ENCODE peak calls at places on chromosomes 12 and 14, in five cellular contexts. One of them, this sample, is unnamed.

GRCh38 chr12:68177562-68177961 is 18.0 kb upstream of the IFNG start:
- DNase-seq in H9: no peak
- DNase-seq in trophoblast cell: no peak
- DNase-seq in neuronal stem cell: no peak
- DNase-seq in mesenchymal stem cell: no peak
- DNase-seq in this sample: no peak

GRCh38 chr14:72948481-72949138 is 22.3 kb downstream of the DCAF4 start:
- DNase-seq in H9: peak
- DNase-seq in trophoblast cell: peak
- DNase-seq in neuronal stem cell: peak
- DNase-seq in mesenchymal stem cell: peak
- DNase-seq in this sample: peak

GRCh38 chr14:100725587-100726387 is 905 bp upstream of the DLK1 start:
- DNase-seq in H9: no peak
- DNase-seq in trophoblast cell: no peak
- DNase-seq in neuronal stem cell: no peak
- DNase-seq in mesenchymal stem cell: no peak
- DNase-seq in this sample: no peak

GRCh38 chr14:43540948-43541347 is 966.1 kb downstream of the FSCB start:
- DNase-seq in H9: peak
- DNase-seq in trophoblast cell: no peak
- DNase-seq in neuronal stem cell: no peak
- DNase-seq in mesenchymal stem cell: peak
- DNase-seq in this sample: peak

GRCh38 chr14:89429206-89430091 is 12.4 kb upstream of the FOXN3 start:
- DNase-seq in H9: no peak
- DNase-seq in trophoblast cell: no peak
- DNase-seq in neuronal stem cell: no peak
- DNase-seq in mesenchymal stem cell: peak
- DNase-seq in this sample: no peak

GRCh38 chr12:66217342-66217929 is 28.4 kb downstream of the IRAK3 start:
- DNase-seq in H9: no peak
- DNase-seq in trophoblast cell: no peak
- DNase-seq in neuronal stem cell: no peak
- DNase-seq in mesenchymal stem cell: no peak
- DNase-seq in this sample: no peak

GRCh38 chr14:99604766-99605298 is 825 bp upstream of the CCDC85C start:
- DNase-seq in H9: no peak
- DNase-seq in trophoblast cell: peak
- DNase-seq in neuronal stem cell: no peak
- DNase-seq in mesenchymal stem cell: peak
- DNase-seq in this sample: peak

GRCh38 chr12:12562016-12562483 is 613 bp downstream of the DUSP16 start:
- DNase-seq in H9: peak
- DNase-seq in trophoblast cell: no peak
- DNase-seq in neuronal stem cell: peak
- DNase-seq in mesenchymal stem cell: peak
- DNase-seq in this sample: peak

GRCh38 chr12:29869916-29870315 is 86.2 kb upstream of the TMTC1 start:
- DNase-seq in H9: no peak
- DNase-seq in trophoblast cell: no peak
- DNase-seq in neuronal stem cell: no peak
- DNase-seq in mesenchymal stem cell: no peak
- DNase-seq in this sample: no peak

GRCh38 chr12:132502149-132502881 is 12.4 kb downstream of the FBRSL1 start:
- DNase-seq in H9: peak
- DNase-seq in trophoblast cell: no peak
- DNase-seq in neuronal stem cell: peak
- DNase-seq in mesenchymal stem cell: no peak
- DNase-seq in this sample: peak

GRCh38 chr14:96098309-96098998 is 59.3 kb downstream of the C14orf132 start:
- DNase-seq in H9: peak
- DNase-seq in trophoblast cell: peak
- DNase-seq in neuronal stem cell: peak
- DNase-seq in mesenchymal stem cell: peak
- DNase-seq in this sample: peak

GRCh38 chr12:96338852-96339478 is 61.3 kb downstream of the CDK17 start:
- DNase-seq in H9: no peak
- DNase-seq in trophoblast cell: no peak
- DNase-seq in neuronal stem cell: no peak
- DNase-seq in mesenchymal stem cell: no peak
- DNase-seq in this sample: no peak

GRCh38 chr14:100534528-100535286 is 52.5 kb downstream of the BEGAIN start:
- DNase-seq in H9: peak
- DNase-seq in trophoblast cell: no peak
- DNase-seq in neuronal stem cell: no peak
- DNase-seq in mesenchymal stem cell: peak
- DNase-seq in this sample: no peak

GRCh38 chr12:69348162-69348938 is at the start of gene LYZ:
- DNase-seq in H9: no peak
- DNase-seq in trophoblast cell: no peak
- DNase-seq in neuronal stem cell: no peak
- DNase-seq in mesenchymal stem cell: no peak
- DNase-seq in this sample: no peak

GRCh38 chr12:67091204-67091603 is 178.0 kb upstream of the CAND1 start:
- DNase-seq in H9: no peak
- DNase-seq in trophoblast cell: no peak
- DNase-seq in neuronal stem cell: no peak
- DNase-seq in mesenchymal stem cell: no peak
- DNase-seq in this sample: no peak

GRCh38 chr12:117235261-117235660 is 45.0 kb upstream of the FBXO21 start:
- DNase-seq in H9: no peak
- DNase-seq in trophoblast cell: no peak
- DNase-seq in neuronal stem cell: no peak
- DNase-seq in mesenchymal stem cell: no peak
- DNase-seq in this sample: peak

GRCh38 chr12:70052931-70053497 is 190.2 kb upstream of the CNOT2 start:
- DNase-seq in H9: no peak
- DNase-seq in trophoblast cell: peak
- DNase-seq in neuronal stem cell: no peak
- DNase-seq in mesenchymal stem cell: peak
- DNase-seq in this sample: peak

GRCh38 chr14:85175556-85175955 is 354.4 kb upstream of the FLRT2 start:
- DNase-seq in H9: no peak
- DNase-seq in trophoblast cell: no peak
- DNase-seq in neuronal stem cell: no peak
- DNase-seq in mesenchymal stem cell: peak
- DNase-seq in this sample: no peak

GRCh38 chr14:96797943-96798349 is 764 bp downstream of the VRK1 start:
- DNase-seq in H9: no peak
- DNase-seq in trophoblast cell: no peak
- DNase-seq in neuronal stem cell: peak
- DNase-seq in mesenchymal stem cell: peak
- DNase-seq in this sample: peak

GRCh38 chr12:104599985-104600712 is 143.4 kb downstream of the CHST11 start:
- DNase-seq in H9: no peak
- DNase-seq in trophoblast cell: no peak
- DNase-seq in neuronal stem cell: no peak
- DNase-seq in mesenchymal stem cell: no peak
- DNase-seq in this sample: no peak

GRCh38 chr12:4172999-4173398 is 100.6 kb upstream of the CCND2 start:
- DNase-seq in H9: no peak
- DNase-seq in trophoblast cell: no peak
- DNase-seq in neuronal stem cell: no peak
- DNase-seq in mesenchymal stem cell: peak
- DNase-seq in this sample: no peak

GRCh38 chr14:51398898-51399297 is 158.9 kb downstream of the TMX1 start:
- DNase-seq in H9: no peak
- DNase-seq in trophoblast cell: no peak
- DNase-seq in neuronal stem cell: no peak
- DNase-seq in mesenchymal stem cell: peak
- DNase-seq in this sample: peak

GRCh38 chr12:25491396-25491948 is 61.6 kb downstream of the LMNTD1 start:
- DNase-seq in H9: no peak
- DNase-seq in trophoblast cell: no peak
- DNase-seq in neuronal stem cell: peak
- DNase-seq in mesenchymal stem cell: no peak
- DNase-seq in this sample: peak

GRCh38 chr12:59632408-59632807 is 36.6 kb downstream of the SLC16A7 start:
- DNase-seq in H9: no peak
- DNase-seq in trophoblast cell: no peak
- DNase-seq in neuronal stem cell: no peak
- DNase-seq in mesenchymal stem cell: no peak
- DNase-seq in this sample: no peak

GRCh38 chr14:93926873-93927571 is at the start of gene FAM181A:
- DNase-seq in H9: no peak
- DNase-seq in trophoblast cell: no peak
- DNase-seq in neuronal stem cell: peak
- DNase-seq in mesenchymal stem cell: no peak
- DNase-seq in this sample: no peak

GRCh38 chr12:51923506-51924365 is 16.4 kb downstream of the ACVRL1 start:
- DNase-seq in H9: peak
- DNase-seq in trophoblast cell: peak
- DNase-seq in neuronal stem cell: no peak
- DNase-seq in mesenchymal stem cell: no peak
- DNase-seq in this sample: peak

GRCh38 chr14:33700052-33700451 is 250.8 kb downstream of the EGLN3 start:
- DNase-seq in H9: no peak
- DNase-seq in trophoblast cell: no peak
- DNase-seq in neuronal stem cell: no peak
- DNase-seq in mesenchymal stem cell: no peak
- DNase-seq in this sample: no peak

GRCh38 chr12:83802011-83802410 is 1110.6 kb downstream of the SLC6A15 start:
- DNase-seq in H9: no peak
- DNase-seq in trophoblast cell: no peak
- DNase-seq in neuronal stem cell: no peak
- DNase-seq in mesenchymal stem cell: no peak
- DNase-seq in this sample: no peak
- H2AK5ac ChIP-seq in H9: no peak
- H2AK5ac ChIP-seq in trophoblast cell: no peak
- H2AK5ac ChIP-seq in neuronal stem cell: no peak
- H2AK5ac ChIP-seq in mesenchymal stem cell: no peak
- H2AK5ac ChIP-seq in this sample: no peak

GRCh38 chr12:122527478-122527944 is 462 bp downstream of the KNTC1 start:
- DNase-seq in H9: peak
- DNase-seq in trophoblast cell: no peak
- DNase-seq in neuronal stem cell: no peak
- DNase-seq in mesenchymal stem cell: no peak
- DNase-seq in this sample: peak

GRCh38 chr12:122528992-122529391 is 1.9 kb downstream of the KNTC1 start:
- DNase-seq in H9: no peak
- DNase-seq in trophoblast cell: no peak
- DNase-seq in neuronal stem cell: no peak
- DNase-seq in mesenchymal stem cell: no peak
- DNase-seq in this sample: no peak

GRCh38 chr12:122528582-122528981 is 1.5 kb downstream of the KNTC1 start:
- DNase-seq in H9: no peak
- DNase-seq in trophoblast cell: no peak
- DNase-seq in neuronal stem cell: no peak
- DNase-seq in mesenchymal stem cell: no peak
- DNase-seq in this sample: no peak

GRCh38 chr12:122523846-122524718 is 2.7 kb downstream of the RSRC2 start:
- DNase-seq in H9: no peak
- DNase-seq in trophoblast cell: no peak
- DNase-seq in neuronal stem cell: no peak
- DNase-seq in mesenchymal stem cell: peak
- DNase-seq in this sample: no peak

DNA sequence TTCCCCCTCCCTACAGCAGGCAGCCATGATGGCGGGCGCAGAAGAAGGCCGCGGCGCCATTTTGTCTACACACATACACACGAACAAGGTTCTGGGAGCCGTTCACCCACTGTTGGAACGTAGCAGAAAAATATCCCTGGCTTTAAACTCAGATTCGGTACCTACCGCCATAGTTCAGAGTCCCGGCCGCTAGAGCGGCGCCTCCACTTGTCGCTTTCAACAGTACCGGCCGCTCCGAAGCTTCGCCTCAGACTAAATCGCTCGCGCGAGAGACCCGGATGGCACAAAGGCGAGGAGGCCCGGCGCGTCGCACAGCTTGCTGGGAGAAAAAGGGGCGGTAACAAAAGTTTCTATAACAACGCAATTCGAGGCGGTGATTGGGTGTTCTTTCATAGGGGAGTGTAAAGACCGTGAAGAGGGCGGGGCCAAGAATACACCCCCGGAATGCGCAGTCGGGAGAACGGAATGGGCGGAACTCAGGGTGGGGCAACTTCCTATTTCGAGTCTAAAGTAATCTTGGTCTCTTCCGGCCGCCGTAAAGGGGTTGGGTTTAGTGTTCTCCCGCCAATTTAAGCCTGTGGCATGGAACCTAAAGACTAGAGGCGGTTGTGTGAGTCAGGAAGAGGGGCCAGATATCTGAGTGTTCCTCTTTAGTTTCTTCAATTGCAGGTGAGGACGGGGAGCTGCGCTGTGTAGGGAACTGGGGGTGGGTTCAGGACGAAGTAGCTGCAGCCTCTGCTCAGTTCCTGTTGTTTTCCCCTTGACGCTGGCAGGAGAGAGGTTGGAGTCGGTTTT is at the start of the genes KNTC1 and RSRC2:
- DNase-seq in H9: peak
- DNase-seq in trophoblast cell: peak
- DNase-seq in neuronal stem cell: peak
- DNase-seq in mesenchymal stem cell: peak
- DNase-seq in this sample: peak
- H2AK5ac ChIP-seq in H9: no peak
- H2AK5ac ChIP-seq in trophoblast cell: peak
- H2AK5ac ChIP-seq in neuronal stem cell: no peak
- H2AK5ac ChIP-seq in mesenchymal stem cell: peak
- H2AK5ac ChIP-seq in this sample: peak

GRCh38 chr12:119868992-119869391 is 8.1 kb downstream of the CIT start:
- DNase-seq in H9: no peak
- DNase-seq in trophoblast cell: no peak
- DNase-seq in neuronal stem cell: no peak
- DNase-seq in mesenchymal stem cell: no peak
- DNase-seq in this sample: no peak
- H2AK5ac ChIP-seq in H9: no peak
- H2AK5ac ChIP-seq in trophoblast cell: no peak
- H2AK5ac ChIP-seq in neuronal stem cell: no peak
- H2AK5ac ChIP-seq in mesenchymal stem cell: no peak
- H2AK5ac ChIP-seq in this sample: no peak

DNA sequence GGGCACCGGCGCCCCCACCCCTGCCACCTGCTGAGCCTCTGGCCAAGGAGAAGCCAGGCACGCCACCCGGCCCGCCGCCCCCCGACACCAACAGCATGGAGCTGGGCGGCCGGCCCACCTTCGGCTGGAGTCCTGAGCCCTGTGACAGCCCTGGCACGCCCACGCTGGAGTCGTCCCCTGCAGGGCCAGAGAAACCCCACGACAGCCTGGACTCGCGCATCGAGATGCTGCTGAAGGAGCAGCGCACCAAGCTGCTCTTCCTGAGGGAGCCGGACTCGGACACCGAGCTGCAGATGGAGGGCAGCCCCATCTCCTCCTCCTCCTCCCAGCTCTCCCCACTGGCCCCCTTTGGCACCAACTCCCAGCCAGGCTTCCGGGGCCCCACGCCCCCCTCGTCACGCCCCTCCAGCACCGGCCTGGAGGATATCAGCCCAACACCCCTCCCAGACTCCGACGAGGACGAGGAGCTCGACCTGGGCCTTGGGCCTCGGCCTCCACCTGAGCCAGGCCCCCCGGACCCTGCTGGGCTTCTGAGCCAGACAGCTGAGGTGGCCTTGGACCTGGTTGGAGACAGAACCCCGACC is 6.5 kb downstream of the SETD1B start:
- DNase-seq in H9: no peak
- DNase-seq in trophoblast cell: no peak
- DNase-seq in neuronal stem cell: no peak
- DNase-seq in mesenchymal stem cell: no peak
- DNase-seq in this sample: no peak
- H2AK5ac ChIP-seq in H9: no peak
- H2AK5ac ChIP-seq in trophoblast cell: no peak
- H2AK5ac ChIP-seq in neuronal stem cell: peak
- H2AK5ac ChIP-seq in mesenchymal stem cell: no peak
- H2AK5ac ChIP-seq in this sample: no peak